ENCODE peak calls at places on chromosomes 16 and 17, in four cellular contexts. U, W, V and Q are unnamed samples.
A peak's percentile ranks its signal among the peaks of the same experiment; 100 is the strongest.

GRCh38 chr16:89779917-89780316 is 36.5 kb downstream of the FANCA start:
- DNase-seq in W (no peak), V (no peak), U (no peak), Q (no peak)

GRCh38 chr17:4554997-4555799 is at the start of gene MYBBP1A:
- DNase-seq in U (peak; percentile 97), W (peak; percentile 94), V (peak; percentile 73), Q (peak; percentile 96)

GRCh38 chr17:40121886-40122465 is at the start of gene MSL1:
- DNase-seq in V (no peak), W (peak; percentile 84), U (peak; percentile 90), Q (peak; percentile 88)

GRCh38 chr17:3479988-3480387 is 4.2 kb downstream of the ASPA start:
- DNase-seq in W (no peak), U (no peak), V (no peak), Q (no peak)

GRCh38 chr17:55676274-55676673 is 46.4 kb downstream of the TMEM100 start:
- DNase-seq in V (no peak), W (no peak), U (no peak), Q (no peak)

GRCh38 chr17:46013502-46014165 is 14.6 kb downstream of the STH start:
- DNase-seq in W (no peak), V (no peak), U (no peak), Q (no peak)

GRCh38 chr16:17101646-17102045 is 369.1 kb downstream of the XYLT1 start:
- DNase-seq in V (no peak), W (peak; percentile 39), U (no peak), Q (no peak)

GRCh38 chr17:78257810-78258322 is 26.4 kb downstream of the TMEM235 start:
- DNase-seq in W (no peak), U (no peak), V (no peak), Q (no peak)

GRCh38 chr17:59221159-59221847 is 992 bp downstream of the GDPD1 start:
- DNase-seq in U (no peak), V (no peak), W (no peak), Q (no peak)

GRCh38 chr17:64315032-64315490 is 52.0 kb upstream of the TEX2 start:
- DNase-seq in V (no peak), W (no peak), U (peak; percentile 92), Q (no peak)

GRCh38 chr16:58001781-58002410 is 689 bp downstream of the USB1 start:
- DNase-seq in V (no peak), W (no peak), U (no peak), Q (no peak)

GRCh38 chr16:53415504-53415903 is 18.8 kb upstream of the RBL2 start:
- DNase-seq in U (no peak), W (peak; percentile 37), V (no peak), Q (peak; percentile 9)

GRCh38 chr17:68701046-68701445 is 99.9 kb upstream of the FAM20A start:
- DNase-seq in V (no peak), W (no peak), U (no peak), Q (no peak)

GRCh38 chr17:2751482-2751881 is 2.0 kb upstream of the CCDC92B start:
- DNase-seq in W (peak; percentile 27), U (no peak), V (no peak), Q (peak; percentile 13)

GRCh38 chr16:78628526-78628925 is 529.1 kb downstream of the WWOX start:
- DNase-seq in U (no peak), W (no peak), V (no peak), Q (no peak)

GRCh38 chr17:60600490-60601431 is 768 bp downstream of the PPM1D start:
- DNase-seq in W (peak; percentile 76), V (peak; percentile 11), U (peak; percentile 65), Q (peak; percentile 79)

GRCh38 chr17:4540224-4541040 is 14.8 kb downstream of the MYBBP1A start:
- DNase-seq in W (peak; percentile 51), V (no peak), U (no peak), Q (peak; percentile 50)

GRCh38 chr16:11380836-11381235 is 35.6 kb downstream of the RMI2 start:
- DNase-seq in U (no peak), W (no peak), V (no peak), Q (no peak)

GRCh38 chr17:47846741-47847340 is 4.1 kb downstream of the SP6 start:
- DNase-seq in U (no peak), V (no peak), W (peak; percentile 53), Q (no peak)

GRCh38 chr17:72724375-72724774 is 368.1 kb downstream of the SLC39A11 start:
- DNase-seq in U (no peak), V (no peak), W (no peak), Q (no peak)

GRCh38 chr17:40251576-40251975 is 32.5 kb downstream of the WIPF2 start:
- DNase-seq in U (no peak), W (no peak), V (no peak), Q (no peak)

DNA sequence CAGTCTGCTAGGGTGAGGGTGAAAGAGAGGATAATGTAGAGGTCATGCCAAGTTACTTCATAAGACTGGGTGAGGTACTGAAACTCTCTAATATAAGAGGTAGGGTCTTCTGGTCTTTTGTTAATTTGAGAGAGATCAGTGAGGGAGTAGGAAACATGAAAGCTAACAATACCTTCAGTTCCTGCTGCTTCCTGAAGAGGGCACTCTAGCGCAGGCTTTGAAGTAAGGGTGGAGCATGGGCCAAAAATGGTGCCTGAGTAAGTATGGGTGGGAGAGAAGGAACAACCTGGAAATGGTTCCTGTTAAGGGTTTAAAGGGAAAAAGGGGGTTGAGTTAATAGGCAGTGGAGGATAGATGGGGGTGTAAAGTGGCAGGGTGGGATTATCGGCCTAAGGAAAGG is 2449.5 kb downstream of the TP53TG3F start:
- DNase-seq in V (no peak), W (no peak), U (no peak), Q (no peak)
- TF ChIP-seq CTCF in V (no peak), W (no peak), U (no peak), Q (no peak)

DNA sequence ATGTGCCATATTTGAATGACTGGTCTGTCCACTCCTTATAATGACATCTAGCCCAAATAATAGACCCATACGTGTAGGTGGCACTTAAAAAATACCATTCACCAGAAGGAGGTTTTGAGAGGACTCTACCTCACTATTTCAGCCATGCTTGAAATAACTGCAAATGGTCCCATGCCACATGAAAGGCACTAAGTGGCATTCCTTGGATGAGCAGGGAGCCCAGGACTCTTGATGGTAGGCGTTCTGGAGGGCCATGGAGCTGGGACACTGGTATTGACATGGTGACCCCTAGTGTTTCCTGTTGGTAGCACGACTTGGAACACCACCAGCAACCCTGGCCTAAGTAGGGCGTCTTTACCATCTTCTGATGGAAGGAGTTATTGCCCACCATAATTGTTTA is 148.7 kb upstream of the ZFHX3 start:
- DNase-seq in V (no peak), U (peak; percentile 62), W (peak; percentile 73), Q (peak; percentile 78)
- TF ChIP-seq CTCF in V (peak; percentile 63), U (peak; percentile 57), W (peak; percentile 45), Q (peak; percentile 71)

DNA sequence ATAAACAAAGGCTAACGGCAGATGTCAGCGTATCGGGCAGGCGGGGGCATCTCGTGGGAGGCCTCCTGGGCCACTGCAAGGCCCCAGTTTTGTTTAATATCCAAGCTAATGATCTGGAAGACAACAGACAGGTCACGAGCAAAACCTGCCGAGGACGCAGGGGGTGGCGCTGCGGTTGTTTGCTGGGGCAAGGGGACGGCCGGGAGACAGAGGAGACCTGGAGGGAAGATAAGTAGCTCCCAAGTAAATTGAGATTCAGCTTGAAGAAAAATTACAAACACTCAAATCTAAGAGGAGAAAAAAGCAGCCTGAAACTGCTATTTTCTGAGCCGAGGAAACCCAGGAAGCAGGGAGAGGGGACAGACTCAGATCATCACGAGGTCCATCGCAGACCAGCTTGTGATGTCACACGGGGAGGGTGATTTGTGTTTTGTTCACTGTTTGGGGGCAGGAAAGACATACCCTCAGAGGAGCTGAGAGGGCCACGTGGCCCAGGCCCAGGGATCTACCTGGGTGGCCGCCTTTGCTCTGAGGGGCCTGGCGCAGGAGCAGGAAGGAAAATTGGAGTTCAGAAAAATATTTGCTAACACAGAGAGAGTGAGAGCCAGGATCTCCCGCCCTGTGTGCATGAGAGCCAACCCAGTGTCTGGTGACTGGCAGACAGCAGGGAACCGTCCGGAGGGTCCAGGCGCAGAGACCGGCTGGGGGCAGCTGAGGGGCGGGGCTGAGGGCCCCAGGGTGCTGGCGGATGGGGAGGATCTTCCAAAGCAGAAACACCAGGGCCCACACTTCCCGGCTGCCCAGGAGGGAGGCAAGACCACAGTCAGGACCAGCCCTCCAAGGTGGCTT is 52.9 kb downstream of the RBFOX3 start:
- DNase-seq in W (no peak), U (no peak), V (no peak), Q (no peak)
- TF ChIP-seq CTCF in W (no peak), U (no peak), V (no peak), Q (no peak)

GRCh38 chr16:64983983-64984382 is 137.9 kb downstream of the CDH11 start:
- DNase-seq in V (no peak), U (no peak), W (peak; percentile 78), Q (peak; percentile 64)
- TF ChIP-seq CTCF in V (no peak), U (no peak), W (peak; percentile 77), Q (peak; percentile 81)